ENCODE peak calls at places on chromosomes 2 and 18, in seven cellular contexts. V is upper lobe of right lung; E is CD4-positive, CD25-positive, alpha-beta regulatory T cell; C is cardiac muscle cell; N is mucosa of descending colon; H is effector memory CD4-positive, alpha-beta T cell; O is HCT116. Y is an unnamed sample.
A peak's percentile ranks its signal among the peaks of the same experiment; 100 is the strongest.

GRCh38 chr2:229431331-229431954 is 160.4 kb upstream of the PID1 start:
- DNase-seq in V (no peak), E (peak; percentile 11), C (peak; percentile 54), N (no peak), H (no peak), O (peak; percentile 57), Y (no peak)

GRCh38 chr2:69272803-69273471 is 114.1 kb downstream of the GFPT1 start:
- DNase-seq in V (peak; percentile 66), E (no peak), C (no peak), N (peak; percentile 22), H (no peak), O (no peak), Y (no peak)

GRCh38 chr18:59957957-59958356 is 58.2 kb downstream of the PMAIP1 start:
- DNase-seq in V (no peak), E (peak; percentile 12), C (peak; percentile 96), N (peak; percentile 69), H (no peak), O (peak; percentile 67), Y (no peak)

GRCh38 chr2:54595999-54596903 is 127.2 kb upstream of the EML6 start:
- DNase-seq in V (no peak), E (peak; percentile 78), C (no peak), N (no peak), H (no peak), O (no peak), Y (no peak)

GRCh38 chr18:2139676-2140075 is 431.6 kb downstream of the METTL4 start:
- DNase-seq in V (no peak), E (no peak), C (no peak), N (no peak), H (no peak), O (no peak), Y (no peak)

GRCh38 chr2:219128401-219128800 is 32.2 kb downstream of the NHEJ1 start:
- DNase-seq in V (no peak), E (no peak), C (no peak), N (no peak), H (no peak), O (no peak), Y (no peak)

GRCh38 chr2:45992021-45992745 is 305.0 kb upstream of the EPAS1 start:
- DNase-seq in V (peak; percentile 73), E (no peak), C (no peak), N (peak; percentile 85), H (no peak), O (no peak), Y (no peak)

GRCh38 chr2:42125887-42126594 is 43.1 kb upstream of the EML4 start:
- DNase-seq in V (no peak), E (no peak), C (no peak), N (peak; percentile 52), H (no peak), O (no peak), Y (no peak)

GRCh38 chr2:38158361-38159128 is 82.6 kb upstream of the CYP1B1 start:
- DNase-seq in V (no peak), E (no peak), C (no peak), N (no peak), H (no peak), O (no peak), Y (no peak)

GRCh38 chr2:392181-392920 is 104.5 kb upstream of the ALKAL2 start:
- DNase-seq in V (no peak), E (no peak), C (no peak), N (no peak), H (no peak), O (no peak), Y (no peak)

GRCh38 chr2:134773372-134774073 is 54.7 kb upstream of the TMEM163 start:
- DNase-seq in V (no peak), E (no peak), C (no peak), N (no peak), H (no peak), O (no peak), Y (no peak)

GRCh38 chr2:157751462-157752058 is 122.9 kb upstream of the ACVR1C start:
- DNase-seq in V (no peak), E (no peak), C (no peak), N (peak; percentile 28), H (no peak), O (no peak), Y (no peak)

GRCh38 chr18:10190564-10190963 is 263.9 kb upstream of the APCDD1 start:
- DNase-seq in V (no peak), E (no peak), C (no peak), N (no peak), H (no peak), O (no peak), Y (no peak)

GRCh38 chr18:43627833-43628370 is 350.6 kb upstream of the SYT4 start:
- DNase-seq in V (no peak), E (no peak), C (no peak), N (no peak), H (no peak), O (no peak), Y (no peak)

GRCh38 chr2:240464514-240465241 is 29.2 kb downstream of the GPC1 start:
- DNase-seq in V (no peak), E (no peak), C (no peak), N (peak; percentile 2), H (no peak), O (no peak), Y (peak; percentile 6)

GRCh38 chr2:16335947-16336346 is 329.7 kb downstream of the CYRIA start:
- DNase-seq in V (no peak), E (no peak), C (no peak), N (no peak), H (no peak), O (no peak), Y (no peak)

GRCh38 chr2:16336491-16336890 is 329.1 kb downstream of the CYRIA start:
- DNase-seq in V (no peak), E (no peak), C (no peak), N (no peak), H (no peak), O (no peak), Y (no peak)

GRCh38 chr2:16339198-16339597 is 326.4 kb downstream of the CYRIA start:
- DNase-seq in V (no peak), E (no peak), C (no peak), N (no peak), H (no peak), O (no peak), Y (no peak)

GRCh38 chr2:16336916-16337315 is 328.7 kb downstream of the CYRIA start:
- DNase-seq in V (no peak), E (no peak), C (no peak), N (no peak), H (no peak), O (no peak), Y (no peak)

DNA sequence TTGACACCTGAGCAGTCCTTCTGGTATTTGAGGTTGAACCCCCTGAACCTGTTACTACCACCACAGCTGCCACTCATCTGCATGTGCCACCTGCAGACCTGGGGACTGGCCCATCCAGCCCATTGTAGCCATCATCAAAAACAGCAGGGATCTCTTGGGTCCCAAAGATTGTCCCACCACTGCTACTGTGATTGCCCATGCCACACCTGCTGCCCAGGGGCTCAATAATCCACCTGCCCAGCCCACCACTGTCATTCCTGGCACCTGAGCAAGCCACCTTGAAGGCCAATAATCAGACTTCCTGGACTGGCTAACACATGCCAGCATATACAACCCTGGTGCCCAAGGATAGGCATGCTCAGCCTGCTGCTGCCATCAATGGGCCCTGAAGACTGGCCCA is 327.6 kb downstream of the CYRIA start:
- DNase-seq in V (no peak), E (no peak), C (no peak), N (no peak), H (no peak), O (no peak), Y (no peak)
- H3K4me1 ChIP-seq in V (no peaks in the 10 kb centered on the region), E (no peaks in the 10 kb centered on the region), C (peaks cover 26% of the 10 kb centered on the region), N (no peaks in the 10 kb centered on the region), H (no peaks in the 10 kb centered on the region), O (no peaks in the 10 kb centered on the region), Y (no peaks in the 10 kb centered on the region)

DNA sequence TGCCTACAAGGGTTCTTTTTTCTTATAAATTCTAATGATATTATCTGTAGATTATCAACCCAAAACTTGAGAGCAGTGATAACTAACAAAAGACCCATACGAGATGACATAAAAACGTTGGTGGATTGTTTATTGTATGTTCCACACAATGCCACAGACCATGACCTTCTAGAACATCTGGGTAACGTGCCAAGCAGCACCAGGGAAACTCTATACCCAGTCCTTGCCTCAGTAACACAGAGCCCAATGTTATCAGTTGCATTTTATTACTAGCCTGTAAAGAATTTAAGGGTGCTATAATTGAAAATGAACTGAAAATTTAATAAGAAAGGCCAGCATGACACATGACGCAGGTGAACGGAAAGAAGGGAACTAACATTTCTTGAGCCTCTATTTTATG is 99.1 kb upstream of the UGP2 start:
- DNase-seq in V (no peak), E (no peak), C (no peak), N (no peak), H (no peak), O (no peak), Y (no peak)
- H3K4me3 ChIP-seq in V (no peak overlapping the region), E (no peak overlapping the region), C (no peak overlapping the region), N (no peak overlapping the region), H (no peak overlapping the region), O (no peak overlapping the region), Y (no peak overlapping the region)

GRCh38 chr2:98477036-98477435 is 32.4 kb downstream of the INPP4A start:
- DNase-seq in V (no peak), E (no peak), C (no peak), N (no peak), H (no peak), O (no peak), Y (no peak)

GRCh38 chr2:98478088-98478551 is 33.5 kb downstream of the INPP4A start:
- DNase-seq in V (no peak), E (no peak), C (no peak), N (no peak), H (no peak), O (no peak), Y (no peak)

GRCh38 chr2:98474979-98475632 is 30.4 kb downstream of the INPP4A start:
- DNase-seq in V (no peak), E (no peak), C (peak; percentile 48), N (no peak), H (no peak), O (no peak), Y (no peak)

GRCh38 chr2:98477506-98477905 is 32.8 kb downstream of the INPP4A start:
- DNase-seq in V (no peak), E (no peak), C (no peak), N (no peak), H (no peak), O (no peak), Y (no peak)

GRCh38 chr2:98476192-98476868 is 31.7 kb downstream of the INPP4A start:
- DNase-seq in V (no peak), E (no peak), C (no peak), N (peak; percentile 83), H (no peak), O (no peak), Y (no peak)
- H3K4me1 ChIP-seq in V (peaks cover 58% of the 10 kb centered on the region), E (peaks cover 99% of the 10 kb centered on the region), C (peaks cover 23% of the 10 kb centered on the region), N (peaks cover 64% of the 10 kb centered on the region), H (peaks cover 92% of the 10 kb centered on the region), O (no peaks in the 10 kb centered on the region), Y (peaks cover 99% of the 10 kb centered on the region)

DNA sequence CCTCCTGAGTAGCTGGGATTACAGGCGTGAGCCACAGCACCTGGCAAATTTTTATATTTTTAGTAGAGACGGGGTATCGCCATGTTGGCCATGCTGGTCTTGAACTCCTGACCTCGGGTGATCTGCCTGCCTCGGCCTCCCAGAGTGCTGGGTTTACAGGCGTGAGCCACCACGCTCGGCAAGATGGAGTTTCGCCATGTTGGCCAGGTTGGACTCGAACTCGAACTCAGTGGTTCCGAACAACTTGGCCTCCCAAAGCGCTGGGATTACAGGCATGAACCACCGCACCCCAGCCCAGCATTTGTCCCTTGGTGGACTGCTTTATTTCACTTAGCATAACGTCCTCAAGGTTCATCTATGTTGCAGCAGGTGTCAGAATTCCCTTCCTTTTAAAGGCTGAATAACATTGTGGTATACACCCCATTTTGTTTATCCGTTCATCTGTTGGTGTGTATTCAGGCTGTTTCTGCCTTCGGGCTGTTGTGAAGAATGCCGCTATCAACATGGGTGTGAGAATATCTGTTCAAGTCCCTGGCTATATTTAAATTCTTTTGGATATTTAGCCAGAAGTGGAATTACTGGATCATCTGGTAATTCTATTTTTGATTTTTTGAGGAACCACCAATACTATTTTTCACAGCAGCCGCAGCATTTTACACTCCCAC is 1.2 kb upstream of the CENPA start:
- DNase-seq in V (no peak), E (no peak), C (no peak), N (no peak), H (no peak), O (no peak), Y (no peak)
- H3K4me3 ChIP-seq in V (peak overlapping the region; percentile 75), E (peak overlapping the region; percentile 96), C (no peak overlapping the region), N (peak overlapping the region; percentile 46), H (peak overlapping the region; percentile 50), O (no peak overlapping the region), Y (peak overlapping the region; percentile 78)